ENCODE peak calls at places on chromosomes 5 and 9, in ten cellular contexts. A, T, V, S, H, N, Y, B, C and P are unnamed samples. For H3K4me1, the result is how much of the 10 kb centered on the place peaks cover.

GRCh38 chr5:12861891-12862290 is 957.6 kb upstream of the CTNND2 start:
- DNase-seq in A (no peak), T (no peak), V (no peak), S (no peak), H (no peak), N (peak), Y (no peak), B (no peak), C (no peak), P (no peak)

GRCh38 chr9:7117676-7118561 is 360.1 kb downstream of the KDM4C start:
- DNase-seq in A (no peak), T (no peak), V (no peak), S (peak), H (no peak), N (no peak), Y (no peak), B (no peak), C (no peak), P (no peak)

GRCh38 chr9:83267741-83268140 is 204.8 kb upstream of the RASEF start:
- DNase-seq in A (no peak), T (no peak), V (no peak), S (no peak), H (no peak), N (peak), Y (no peak), B (no peak), C (no peak), P (no peak)

GRCh38 chr5:50302815-50303490 is 138.1 kb downstream of the EMB start:
- DNase-seq in A (no peak), T (no peak), V (no peak), S (no peak), H (no peak), N (no peak), Y (no peak), B (no peak), C (peak), P (no peak)

GRCh38 chr5:151199581-151200185 is 24.2 kb downstream of the CCDC69 start:
- DNase-seq in A (no peak), T (no peak), V (no peak), S (no peak), H (no peak), N (no peak), Y (no peak), B (no peak), C (no peak), P (no peak)

GRCh38 chr5:128436825-128437224 is 101.2 kb downstream of the FBN2 start:
- DNase-seq in A (no peak), T (no peak), V (no peak), S (peak), H (no peak), N (no peak), Y (no peak), B (no peak), C (peak), P (no peak)

GRCh38 chr9:98479449-98479848 is 224.0 kb upstream of the TBC1D2 start:
- DNase-seq in A (no peak), T (no peak), V (no peak), S (no peak), H (no peak), N (no peak), Y (no peak), B (no peak), C (no peak), P (no peak)

GRCh38 chr5:32865475-32865874 is 154.4 kb downstream of the NPR3 start:
- DNase-seq in A (no peak), T (no peak), V (no peak), S (no peak), H (no peak), N (no peak), Y (no peak), B (no peak), C (no peak), P (no peak)

GRCh38 chr5:61686491-61687257 is 354.6 kb downstream of the ZSWIM6 start:
- DNase-seq in A (no peak), T (no peak), V (no peak), S (no peak), H (no peak), N (no peak), Y (no peak), B (no peak), C (no peak), P (no peak)

GRCh38 chr9:71589612-71590011 is 178.7 kb downstream of the CEMIP2 start:
- DNase-seq in A (no peak), T (no peak), V (no peak), S (peak), H (peak), N (no peak), Y (no peak), B (no peak), C (no peak), P (no peak)

GRCh38 chr5:43312699-43313034 is 545 bp downstream of the HMGCS1 start:
- DNase-seq in A (no peak), T (no peak), V (no peak), S (no peak), H (no peak), N (no peak), Y (no peak), B (no peak), C (no peak), P (no peak)

GRCh38 chr5:146344155-146345118 is 5.8 kb downstream of the POU4F3 start:
- DNase-seq in A (no peak), T (no peak), V (no peak), S (peak), H (no peak), N (peak), Y (no peak), B (no peak), C (no peak), P (no peak)

GRCh38 chr5:2464141-2464540 is 287.3 kb downstream of the IRX2 start:
- DNase-seq in A (no peak), T (no peak), V (no peak), S (no peak), H (no peak), N (no peak), Y (no peak), B (no peak), C (no peak), P (no peak)

GRCh38 chr5:91162534-91163381 is 220.4 kb downstream of the ARRDC3 start:
- DNase-seq in A (peak), T (peak), V (peak), S (peak), H (peak), N (no peak), Y (peak), B (peak), C (peak), P (peak)

GRCh38 chr9:8778356-8778755 is 978.8 kb upstream of the DMAC1 start:
- DNase-seq in A (no peak), T (no peak), V (no peak), S (no peak), H (peak), N (no peak), Y (no peak), B (no peak), C (no peak), P (no peak)

GRCh38 chr9:109542922-109543321 is 44.8 kb upstream of the PTPN3 start:
- DNase-seq in A (no peak), T (no peak), V (no peak), S (peak), H (no peak), N (no peak), Y (no peak), B (no peak), C (no peak), P (no peak)

GRCh38 chr9:93894691-93895079 is 60.5 kb downstream of the BARX1 start:
- DNase-seq in A (no peak), T (no peak), V (no peak), S (no peak), H (no peak), N (no peak), Y (peak), B (no peak), C (no peak), P (peak)

GRCh38 chr9:63859475-63860215 is 1425.4 kb downstream of the FOXD4L5 start:
- DNase-seq in A (peak), T (peak), V (no peak), S (peak), H (peak), N (no peak), Y (peak), B (peak), C (peak), P (peak)

GRCh38 chr5:169745441-169746146 is 108.5 kb downstream of the DOCK2 start:
- DNase-seq in A (no peak), T (no peak), V (no peak), S (peak), H (no peak), N (no peak), Y (no peak), B (no peak), C (no peak), P (no peak)

GRCh38 chr5:103249068-103249467 is 9.5 kb upstream of the MACIR start:
- DNase-seq in A (no peak), T (no peak), V (no peak), S (no peak), H (no peak), N (no peak), Y (no peak), B (no peak), C (no peak), P (no peak)

GRCh38 chr5:113678924-113679575 is 165.6 kb downstream of the YTHDC2 start:
- DNase-seq in A (no peak), T (peak), V (no peak), S (peak), H (peak), N (peak), Y (no peak), B (no peak), C (peak), P (peak)

GRCh38 chr5:108003178-108003577 is 332.4 kb upstream of the EFNA5 start:
- DNase-seq in A (no peak), T (peak), V (no peak), S (peak), H (no peak), N (no peak), Y (no peak), B (no peak), C (no peak), P (no peak)

GRCh38 chr5:168086104-168086610 is 205.3 kb upstream of the WWC1 start:
- DNase-seq in A (no peak), T (no peak), V (no peak), S (peak), H (no peak), N (no peak), Y (no peak), B (no peak), C (no peak), P (peak)

GRCh38 chr5:65776707-65777141 is 54.7 kb downstream of the NLN start:
- DNase-seq in A (no peak), T (no peak), V (no peak), S (peak), H (no peak), N (no peak), Y (no peak), B (no peak), C (no peak), P (no peak)

GRCh38 chr5:34534237-34535108 is 121.7 kb upstream of the RAI14 start:
- DNase-seq in A (no peak), T (no peak), V (no peak), S (peak), H (no peak), N (no peak), Y (no peak), B (no peak), C (no peak), P (peak)

GRCh38 chr5:140214831-140215230 is 39.8 kb downstream of the CYSTM1 start:
- DNase-seq in A (no peak), T (no peak), V (no peak), S (peak), H (no peak), N (no peak), Y (no peak), B (no peak), C (no peak), P (peak)

GRCh38 chr5:117088176-117088575 is 513.6 kb upstream of the SEMA6A start:
- DNase-seq in A (no peak), T (no peak), V (no peak), S (no peak), H (no peak), N (no peak), Y (no peak), B (no peak), C (no peak), P (no peak)

GRCh38 chr5:100789641-100790160 is 113.4 kb downstream of the ST8SIA4 start:
- DNase-seq in A (no peak), T (no peak), V (no peak), S (no peak), H (no peak), N (no peak), Y (no peak), B (no peak), C (no peak), P (no peak)

GRCh38 chr5:158152151-158152550 is 293.2 kb upstream of the CLINT1 start:
- DNase-seq in A (no peak), T (no peak), V (no peak), S (no peak), H (no peak), N (no peak), Y (no peak), B (no peak), C (no peak), P (no peak)

GRCh38 chr9:89807101-89807395 is 202.2 kb downstream of the GADD45G start:
- DNase-seq in A (no peak), T (no peak), V (no peak), S (no peak), H (no peak), N (no peak), Y (peak), B (no peak), C (no peak), P (no peak)

GRCh38 chr9:133962341-133962740 is 29.8 kb downstream of the VAV2 start:
- DNase-seq in A (no peak), T (no peak), V (no peak), S (no peak), H (no peak), N (no peak), Y (no peak), B (peak), C (no peak), P (no peak)
- H3K27ac ChIP-seq in A (no peak), T (no peak), V (no peak), S (no peak), H (no peak), N (no peak), Y (no peak), B (no peak), C (no peak), P (no peak)

GRCh38 chr9:112863781-112864180 is 26.9 kb downstream of the SLC46A2 start:
- DNase-seq in A (no peak), T (no peak), V (no peak), S (no peak), H (no peak), N (no peak), Y (no peak), B (no peak), C (no peak), P (no peak)
- H3K4me1 ChIP-seq in A (under half), T (under half), V (under half), S (under half), H (under half), N (under half), Y (under half), B (under half), C (under half), P (under half)

GRCh38 chr5:14699807-14700400 is 35.4 kb downstream of the OTULIN start:
- DNase-seq in A (no peak), T (no peak), V (no peak), S (no peak), H (no peak), N (no peak), Y (no peak), B (no peak), C (no peak), P (no peak)

GRCh38 chr5:14699159-14699558 is 34.6 kb downstream of the OTULIN start:
- DNase-seq in A (no peak), T (no peak), V (no peak), S (no peak), H (no peak), N (no peak), Y (no peak), B (no peak), C (no peak), P (no peak)

GRCh38 chr5:14700478-14701436 is 36.2 kb downstream of the OTULIN start:
- DNase-seq in A (no peak), T (no peak), V (no peak), S (no peak), H (no peak), N (no peak), Y (no peak), B (peak), C (no peak), P (no peak)

GRCh38 chr5:14702238-14702839 is 37.8 kb downstream of the OTULIN start:
- DNase-seq in A (no peak), T (no peak), V (no peak), S (no peak), H (no peak), N (no peak), Y (no peak), B (no peak), C (no peak), P (no peak)

GRCh38 chr5:14701556-14701955 is 37.0 kb downstream of the OTULIN start:
- DNase-seq in A (no peak), T (no peak), V (no peak), S (no peak), H (no peak), N (no peak), Y (no peak), B (no peak), C (no peak), P (no peak)
- H3K27ac ChIP-seq in A (no peak), T (peak), V (no peak), S (no peak), H (no peak), N (no peak), Y (peak), B (peak), C (no peak), P (no peak)

GRCh38 chr5:56827923-56828322 is 12.6 kb downstream of the MAP3K1 start:
- DNase-seq in A (no peak), T (no peak), V (no peak), S (no peak), H (no peak), N (no peak), Y (no peak), B (no peak), C (no peak), P (no peak)
- H3K4me1 ChIP-seq in A (half or more), T (half or more), V (half or more), S (half or more), H (half or more), N (under half), Y (under half), B (under half), C (under half), P (half or more)